ENCODE peak calls at places on chromosomes 5 and 9, in six cellular contexts. L is Karpas-422, S is HCT116, A is IMR-90, G is tibial artery, F is uterus. B is an unnamed sample. For H3K4me1, the result is how much of the 10 kb centered on the place peaks cover.

GRCh38 chr5:139655727-139656271 is 7.7 kb downstream of the CXXC5 start:
- DNase-seq in G (peak), S (no peak), F (no peak), L (no peak), A (peak), B (peak)

GRCh38 chr9:14071484-14071883 is 242.5 kb downstream of the NFIB start:
- DNase-seq in G (no peak), S (no peak), F (no peak), A (no peak), L (no peak), B (no peak)

GRCh38 chr9:86940774-86941173 is 6.5 kb downstream of the GAS1 start:
- DNase-seq in L (no peak), A (no peak), S (no peak), F (no peak), G (no peak), B (no peak)

GRCh38 chr5:74465724-74466123 is 174.8 kb downstream of the ENC1 start:
- DNase-seq in F (no peak), L (no peak), A (no peak), S (no peak), G (no peak), B (no peak)

GRCh38 chr9:16704489-16705111 is 165.9 kb downstream of the BNC2 start:
- DNase-seq in L (no peak), G (peak), S (no peak), F (peak), A (peak), B (peak)

GRCh38 chr9:3527653-3527960 is 1.8 kb upstream of the RFX3 start:
- DNase-seq in L (no peak), A (no peak), F (no peak), G (no peak), S (no peak), B (no peak)

GRCh38 chr5:75848077-75848476 is 130.8 kb upstream of the POC5 start:
- DNase-seq in F (no peak), S (no peak), L (no peak), G (no peak), A (no peak), B (no peak)

GRCh38 chr5:151745071-151745705 is 13.2 kb downstream of the ATOX1 start:
- DNase-seq in F (peak), A (peak), S (peak), G (peak), L (no peak), B (no peak)

GRCh38 chr5:168471785-168472184 is 14.5 kb upstream of the RARS1 start:
- DNase-seq in S (no peak), A (peak), G (no peak), F (no peak), L (no peak), B (no peak)

GRCh38 chr5:55905251-55905650 is 54.1 kb downstream of the IL31RA start:
- DNase-seq in L (no peak), G (no peak), F (no peak), A (no peak), S (no peak), B (no peak)

GRCh38 chr9:128689293-128689770 is 310 bp downstream of the SET start:
- DNase-seq in A (no peak), G (peak), L (no peak), F (peak), S (no peak), B (peak)

GRCh38 chr5:181280251-181280762 is 19.4 kb upstream of the TRIM52 start:
- DNase-seq in G (no peak), S (no peak), L (no peak), A (no peak), F (no peak), B (no peak)

GRCh38 chr5:145345883-145346282 is 489.3 kb downstream of the PRELID2 start:
- DNase-seq in G (no peak), A (peak), S (no peak), L (no peak), F (no peak), B (no peak)

GRCh38 chr5:87803352-87803751 is 390.6 kb upstream of the CCNH start:
- DNase-seq in G (no peak), F (no peak), A (no peak), L (no peak), S (no peak), B (no peak)

GRCh38 chr9:4510546-4511322 is 20.5 kb downstream of the SLC1A1 start:
- DNase-seq in A (no peak), S (no peak), F (no peak), G (no peak), L (no peak), B (no peak)

GRCh38 chr5:31639488-31640011 is 619 bp downstream of the PDZD2 start:
- DNase-seq in G (no peak), A (no peak), F (no peak), L (no peak), S (no peak), B (no peak)

GRCh38 chr5:37696190-37697021 is 143.4 kb downstream of the GDNF start:
- DNase-seq in A (peak), L (no peak), G (no peak), S (peak), F (no peak), B (no peak)

GRCh38 chr9:79809931-79810330 is 238.2 kb downstream of the TLE4 start:
- DNase-seq in F (no peak), S (no peak), A (peak), L (no peak), G (no peak), B (no peak)

GRCh38 chr5:137890850-137891249 is 1.6 kb downstream of the PKD2L2 start:
- DNase-seq in S (no peak), G (no peak), F (no peak), A (no peak), L (no peak), B (no peak)

GRCh38 chr5:143206194-143207053 is 197.1 kb downstream of the NR3C1 start:
- DNase-seq in G (no peak), A (no peak), L (no peak), S (no peak), F (no peak), B (no peak)

GRCh38 chr5:119054082-119054481 is 16.8 kb upstream of the DMXL1 start:
- DNase-seq in A (no peak), L (no peak), G (no peak), F (no peak), S (no peak), B (no peak)

GRCh38 chr9:2620876-2621677 is 510 bp upstream of the VLDLR start:
- DNase-seq in L (no peak), G (peak), A (peak), S (no peak), F (peak), B (peak)

GRCh38 chr9:70418822-70419545 is 4.5 kb upstream of the KLF9 start:
- DNase-seq in G (peak), L (peak), F (peak), A (peak), S (peak), B (peak)

GRCh38 chr9:37486616-37487544 is 1.1 kb downstream of the POLR1E start:
- DNase-seq in L (no peak), F (peak), G (peak), A (peak), S (no peak), B (peak)

GRCh38 chr5:79193643-79194042 is 42.3 kb upstream of the JMY start:
- DNase-seq in L (no peak), S (no peak), G (no peak), F (peak), A (peak), B (no peak)

GRCh38 chr9:304519-305185 is 90.0 kb downstream of the DOCK8 start:
- DNase-seq in F (no peak), S (no peak), L (no peak), G (no peak), A (no peak), B (no peak)

GRCh38 chr9:16787724-16788123 is 82.7 kb downstream of the BNC2 start:
- DNase-seq in G (no peak), S (no peak), F (no peak), A (peak), L (no peak), B (no peak)

GRCh38 chr5:135010502-135011354 is 23.3 kb downstream of the PITX1 start:
- DNase-seq in F (no peak), L (no peak), G (no peak), A (peak), S (no peak), B (no peak)

GRCh38 chr5:81408496-81408895 is 14.6 kb upstream of the ACOT12 start:
- DNase-seq in G (no peak), L (no peak), F (no peak), S (no peak), A (no peak), B (no peak)

GRCh38 chr9:72494051-72494450 is 27.4 kb upstream of the TMC1 start:
- DNase-seq in F (no peak), G (no peak), L (no peak), S (no peak), A (no peak), B (no peak)

GRCh38 chr5:131581710-131582109 is 53.3 kb downstream of the RAPGEF6 start:
- DNase-seq in L (no peak), G (no peak), F (no peak), A (no peak), S (no peak), B (no peak)
- H3K4me1 ChIP-seq in L (under half), G (under half), F (under half), A (under half), S (under half), B (under half)

GRCh38 chr9:131712151-131712716 is 27.6 kb downstream of the RAPGEF1 start:
- DNase-seq in S (no peak), F (no peak), L (no peak), G (no peak), A (no peak), B (no peak)

GRCh38 chr9:131714821-131715220 is 25.1 kb downstream of the RAPGEF1 start:
- DNase-seq in L (no peak), G (no peak), A (no peak), S (no peak), F (no peak), B (no peak)

GRCh38 chr9:131715906-131716305 is 24.0 kb downstream of the RAPGEF1 start:
- DNase-seq in G (peak), S (no peak), F (peak), A (no peak), L (no peak), B (no peak)

GRCh38 chr9:131713016-131713415 is 26.9 kb downstream of the RAPGEF1 start:
- DNase-seq in L (no peak), G (no peak), A (no peak), S (no peak), F (no peak), B (no peak)

DNA sequence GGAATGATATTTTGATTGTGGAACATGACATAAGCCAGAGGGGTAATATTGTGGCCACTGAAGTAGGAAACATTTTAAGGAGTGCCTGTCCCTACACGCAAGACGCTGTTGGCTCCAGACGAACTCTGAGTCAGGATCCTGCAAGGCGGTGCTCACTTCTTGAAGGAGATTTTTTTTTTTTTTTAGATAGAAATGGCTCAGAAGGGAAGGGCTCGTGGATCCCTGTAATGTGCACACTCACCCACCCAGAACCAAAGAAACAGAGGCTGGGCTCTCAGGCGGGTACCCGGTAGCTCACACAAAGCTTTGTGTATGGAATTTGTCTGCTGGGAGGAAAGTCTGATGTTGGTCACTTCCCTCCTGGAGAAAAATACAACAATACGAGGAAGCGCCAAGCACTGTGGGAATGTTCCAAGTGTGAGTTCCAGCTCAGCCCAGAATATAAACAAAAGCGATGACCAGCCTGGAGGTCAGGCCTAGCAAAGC is 25.7 kb downstream of the RAPGEF1 start:
- DNase-seq in G (peak), S (no peak), L (no peak), A (peak), F (peak), B (peak)
- H3K4me1 ChIP-seq in G (under half), S (under half), L (under half), A (under half), F (under half), B (half or more)

GRCh38 chr5:98772415-98773213 is 849 bp upstream of the RGMB start:
- DNase-seq in L (peak), F (peak), G (peak), S (peak), A (no peak), B (peak)
- H3K4me1 ChIP-seq in L (under half), F (under half), G (under half), S (half or more), A (under half), B (under half)

GRCh38 chr5:1793966-1794895 is 5.4 kb downstream of the MRPL36 start:
- DNase-seq in A (peak), G (peak), F (no peak), L (no peak), S (no peak), B (no peak)

GRCh38 chr5:1791176-1791575 is 8.5 kb downstream of the MRPL36 start:
- DNase-seq in L (no peak), F (no peak), S (no peak), G (no peak), A (no peak), B (no peak)

GRCh38 chr5:1793301-1793740 is 6.3 kb downstream of the MRPL36 start:
- DNase-seq in L (no peak), A (peak), S (no peak), G (peak), F (no peak), B (no peak)

GRCh38 chr5:1794896-1795290 is 4.7 kb downstream of the MRPL36 start:
- DNase-seq in A (no peak), L (no peak), G (peak), S (no peak), F (no peak), B (no peak)

DNA sequence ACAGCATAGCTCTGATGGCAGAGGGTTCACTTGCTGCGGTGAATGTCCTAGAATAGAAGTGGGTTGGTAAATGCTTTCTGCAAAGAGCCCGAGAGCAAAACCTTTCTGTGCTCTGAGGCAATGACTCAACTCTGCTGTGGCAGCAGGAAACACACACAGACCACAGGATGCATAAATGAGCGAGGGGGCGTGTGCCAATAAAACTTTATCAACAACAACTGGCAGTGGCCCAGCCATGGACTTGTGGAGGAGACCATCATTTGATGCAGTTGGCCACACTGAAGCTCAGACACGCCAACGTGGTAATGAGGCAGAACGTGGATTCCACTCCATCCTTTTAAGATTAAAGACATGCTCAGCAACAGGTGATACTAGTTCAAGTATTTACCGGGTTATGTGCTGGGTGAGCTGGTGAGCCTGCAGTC is 6.8 kb downstream of the MRPL36 start:
- DNase-seq in S (no peak), F (no peak), G (no peak), A (peak), L (peak), B (no peak)
- H3K4me1 ChIP-seq in S (under half), F (under half), G (under half), A (under half), L (half or more), B (under half)

GRCh38 chr9:76650692-76651091 is 113.5 kb upstream of the PCA3 start:
- DNase-seq in S (no peak), L (no peak), A (no peak), F (no peak), G (no peak), B (no peak)

GRCh38 chr9:76651114-76651697 is 113.0 kb upstream of the PCA3 start:
- DNase-seq in S (no peak), L (no peak), A (no peak), G (no peak), F (no peak), B (no peak)

GRCh38 chr9:76654575-76654974 is 109.7 kb upstream of the PCA3 start:
- DNase-seq in F (no peak), A (peak), L (no peak), S (no peak), G (no peak), B (no peak)

GRCh38 chr9:76654051-76654461 is 110.2 kb upstream of the PCA3 start:
- DNase-seq in F (no peak), L (no peak), G (no peak), S (no peak), A (no peak), B (no peak)

GRCh38 chr9:76652894-76653293 is 111.3 kb upstream of the PCA3 start:
- DNase-seq in L (peak), S (no peak), F (no peak), G (peak), A (peak), B (no peak)
- H3K4me1 ChIP-seq in L (under half), S (under half), F (under half), G (under half), A (under half), B (under half)

GRCh38 chr5:149839761-149840160 is 104.8 kb downstream of the PDE6A start:
- DNase-seq in S (no peak), L (no peak), G (no peak), A (peak), F (no peak), B (no peak)
- H3K4me1 ChIP-seq in S (under half), L (under half), G (under half), A (under half), F (under half), B (under half)

DNA sequence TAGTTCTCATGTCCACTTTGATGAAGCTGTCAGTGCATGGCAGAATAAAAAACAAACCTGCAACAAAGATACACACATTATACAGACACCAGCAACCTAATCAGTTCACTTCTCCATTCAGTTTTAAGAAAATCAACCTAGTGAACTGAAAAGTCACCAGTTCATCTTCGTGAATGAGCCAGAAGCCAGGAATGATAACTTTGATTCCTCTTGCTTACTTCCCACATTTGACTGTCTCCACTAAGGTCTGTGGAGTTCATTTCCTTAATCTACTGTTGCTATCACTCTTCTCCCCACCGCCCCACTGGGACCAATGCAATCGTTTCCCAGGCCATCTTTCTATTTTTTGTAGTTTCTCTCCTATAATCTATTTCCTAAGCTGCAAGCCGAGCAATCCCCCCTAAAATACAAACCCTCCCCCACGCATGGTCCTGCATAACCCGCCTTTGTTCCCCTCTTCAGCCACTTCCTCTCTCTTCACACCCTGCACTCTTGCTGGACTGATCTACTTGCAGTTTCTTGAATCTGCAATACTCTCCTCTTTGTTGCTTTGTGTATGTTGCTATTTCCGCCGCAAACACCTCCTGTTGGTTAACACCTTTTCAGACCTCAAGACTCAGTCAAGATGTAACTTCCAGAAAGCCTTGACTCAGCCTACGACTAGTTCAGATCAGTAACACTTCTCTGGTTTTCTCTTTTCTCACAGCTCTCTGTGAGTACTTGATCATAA is 16.6 kb downstream of the STOM start:
- DNase-seq in F (no peak), G (no peak), A (no peak), S (no peak), L (no peak), B (no peak)
- H3K4me1 ChIP-seq in F (under half), G (under half), A (under half), S (under half), L (half or more), B (half or more)

GRCh38 chr9:126413470-126414051 is 86.9 kb downstream of the MVB12B start:
- DNase-seq in S (no peak), L (no peak), F (no peak), G (no peak), A (no peak), B (no peak)

GRCh38 chr9:126411948-126412284 is 85.3 kb downstream of the MVB12B start:
- DNase-seq in S (no peak), L (no peak), G (no peak), F (no peak), A (no peak), B (no peak)

GRCh38 chr9:126410229-126410628 is 83.6 kb downstream of the MVB12B start:
- DNase-seq in G (no peak), L (no peak), F (no peak), S (no peak), A (no peak), B (no peak)

GRCh38 chr9:126412945-126413344 is 86.3 kb downstream of the MVB12B start:
- DNase-seq in L (no peak), F (no peak), S (no peak), A (no peak), G (no peak), B (no peak)

DNA sequence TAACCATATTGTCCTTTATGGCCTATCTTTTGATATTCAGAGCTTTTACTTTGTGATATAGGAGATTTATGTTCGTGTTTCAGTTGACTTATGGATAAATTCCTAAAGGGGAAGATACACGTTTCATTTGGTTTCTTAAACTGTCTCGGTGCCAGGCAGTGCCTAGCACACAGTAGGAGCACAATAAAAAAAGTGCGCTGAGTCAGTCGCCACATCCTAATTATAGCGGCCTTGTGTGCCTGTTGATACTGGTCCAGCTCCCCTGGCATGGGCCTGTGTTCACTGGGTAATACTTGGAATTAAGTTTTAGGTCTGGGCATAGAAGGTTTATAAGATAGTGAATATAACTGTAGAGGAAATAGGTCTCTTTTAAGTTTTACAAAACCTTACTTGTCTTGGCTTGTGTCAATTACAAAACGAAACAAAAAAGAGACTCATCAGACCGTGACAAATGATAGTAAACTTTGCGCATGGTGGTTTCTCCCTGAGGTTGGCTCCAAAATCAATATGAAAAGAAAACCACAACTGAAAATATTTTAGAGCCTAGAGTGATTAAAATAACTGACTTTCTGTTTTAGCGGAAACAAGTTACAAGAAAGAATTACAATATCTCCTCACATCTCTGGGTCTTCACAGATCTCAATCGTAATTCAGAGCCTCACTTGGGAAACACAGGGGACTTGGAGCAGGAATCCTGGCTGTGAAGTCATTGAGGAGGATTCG is 84.8 kb downstream of the MVB12B start:
- DNase-seq in F (no peak), L (no peak), G (no peak), A (no peak), S (no peak), B (no peak)
- H3K4me1 ChIP-seq in F (under half), L (under half), G (under half), A (under half), S (under half), B (under half)

B was measured in psoas muscle.